ENCODE peak calls at places on chromosome 16, in six cellular contexts. S is K562, P is GM12878, H is HCT116, C is SK-N-SH, I is H1. L is an unnamed sample.

GRCh38 chr16:86565181-86565631 is 1.4 kb upstream of the FOXC2 start:
- DNase-seq in H (no peak), S (no peak), P (no peak), C (no peak), I (no peak), L (no peak)

GRCh38 chr16:48182979-48183537 is 27.3 kb upstream of the ABCC12 start:
- DNase-seq in P (peak; percentile 61), H (no peak), S (no peak), I (no peak), C (no peak), L (no peak)

GRCh38 chr16:28915181-28915580 is 9.9 kb downstream of the RABEP2 start:
- DNase-seq in P (no peak), C (no peak), I (no peak), H (no peak), S (no peak), L (no peak)

GRCh38 chr16:23974223-23974622 is 138.4 kb downstream of the PRKCB start:
- DNase-seq in I (peak; percentile 73), S (no peak), H (no peak), P (no peak), C (no peak), L (peak; percentile 63)

GRCh38 chr16:53090591-53091507 is 36.1 kb downstream of the CHD9 start:
- DNase-seq in S (no peak), C (peak; percentile 29), H (no peak), P (peak; percentile 59), I (no peak), L (no peak)

GRCh38 chr16:30740364-30741251 is 7.6 kb upstream of the PHKG2 start:
- DNase-seq in I (no peak), P (no peak), S (peak; percentile 54), C (no peak), H (peak; percentile 87), L (peak; percentile 98)

GRCh38 chr16:54430491-54431030 is 144.0 kb upstream of the IRX3 start:
- DNase-seq in S (no peak), C (no peak), H (no peak), P (no peak), I (no peak), L (no peak)

GRCh38 chr16:26885674-26886073 is 181.1 kb upstream of the C16orf82 start:
- DNase-seq in H (no peak), P (no peak), S (no peak), C (no peak), I (no peak), L (no peak)

GRCh38 chr16:57824880-57825279 is 22.6 kb upstream of the KIFC3 start:
- DNase-seq in P (no peak), S (no peak), I (no peak), C (no peak), H (no peak), L (peak; percentile 25)

GRCh38 chr16:57807252-57807967 is 5.1 kb upstream of the KIFC3 start:
- DNase-seq in S (no peak), H (no peak), P (no peak), C (no peak), I (no peak), L (no peak)

GRCh38 chr16:50671644-50672260 is 9.4 kb downstream of the SNX20 start:
- DNase-seq in S (peak; percentile 67), H (peak; percentile 64), C (peak; percentile 62), I (peak; percentile 74), P (no peak), L (peak; percentile 62)

GRCh38 chr16:75494696-75495601 is at the start of gene CHST6:
- DNase-seq in C (peak; percentile 67), S (peak; percentile 78), I (peak; percentile 91), P (no peak), H (no peak), L (no peak)

GRCh38 chr16:59385953-59386352 is 651.8 kb upstream of the GOT2 start:
- DNase-seq in P (no peak), H (no peak), S (no peak), I (no peak), C (no peak), L (no peak)

GRCh38 chr16:4647661-4647965 is 23.0 kb downstream of the MGRN1 start:
- DNase-seq in S (no peak), P (no peak), H (no peak), I (no peak), C (no peak), L (no peak)

GRCh38 chr16:77868478-77868877 is 80.1 kb downstream of the VAT1L start:
- DNase-seq in S (no peak), I (no peak), H (no peak), P (peak; percentile 8), C (no peak), L (no peak)

GRCh38 chr16:77594057-77594456 is 128.3 kb upstream of the NUDT7 start:
- DNase-seq in S (no peak), P (no peak), I (no peak), H (no peak), C (no peak), L (no peak)

GRCh38 chr16:49776085-49776501 is 79.8 kb downstream of the ZNF423 start:
- DNase-seq in S (no peak), C (peak; percentile 51), H (no peak), I (peak; percentile 77), P (no peak), L (no peak)

GRCh38 chr16:51450913-51451312 is 299.8 kb upstream of the SALL1 start:
- DNase-seq in H (no peak), I (no peak), S (no peak), P (no peak), C (no peak), L (no peak)

GRCh38 chr16:48499822-48500440 is 110.0 kb downstream of the N4BP1 start:
- DNase-seq in P (no peak), S (no peak), I (no peak), H (no peak), C (peak; percentile 56), L (peak; percentile 47)

GRCh38 chr16:19886061-19886792 is 1.6 kb upstream of the GPRC5B start:
- DNase-seq in H (peak; percentile 72), P (peak; percentile 37), I (peak; percentile 94), C (peak; percentile 70), S (peak; percentile 56), L (no peak)

GRCh38 chr16:1933097-1933661 is 9.8 kb downstream of the MSRB1 start:
- DNase-seq in I (no peak), S (no peak), P (no peak), H (no peak), C (peak; percentile 16), L (no peak)

GRCh38 chr16:76749780-76750375 is 441.1 kb upstream of the MON1B start:
- DNase-seq in P (no peak), S (no peak), C (no peak), I (no peak), H (no peak), L (no peak)

GRCh38 chr16:11681526-11681925 is 13.3 kb downstream of the SNN start:
- DNase-seq in P (no peak), H (no peak), C (no peak), S (no peak), I (no peak), L (no peak)

GRCh38 chr16:85369741-85370528 is 243.2 kb upstream of the GSE1 start:
- DNase-seq in I (peak; percentile 97), P (no peak), S (peak; percentile 88), H (no peak), C (peak; percentile 84), L (peak; percentile 86)

GRCh38 chr16:49382916-49383315 is 9.3 kb downstream of the C16orf78 start:
- DNase-seq in I (peak; percentile 70), H (peak; percentile 29), S (no peak), P (no peak), C (no peak), L (no peak)

GRCh38 chr16:25692734-25693508 is 1.2 kb downstream of the HS3ST4 start:
- DNase-seq in P (no peak), I (peak; percentile 68), S (no peak), C (peak; percentile 29), H (no peak), L (no peak)

GRCh38 chr16:71637398-71637797 is 11.4 kb downstream of the MARVELD3 start:
- DNase-seq in I (no peak), S (no peak), C (no peak), H (no peak), P (no peak), L (no peak)
- TF ChIP-seq JUND in I (no peak), S (no peak), C (no peak), H (no peak), P (no peak), L (no peak)

DNA sequence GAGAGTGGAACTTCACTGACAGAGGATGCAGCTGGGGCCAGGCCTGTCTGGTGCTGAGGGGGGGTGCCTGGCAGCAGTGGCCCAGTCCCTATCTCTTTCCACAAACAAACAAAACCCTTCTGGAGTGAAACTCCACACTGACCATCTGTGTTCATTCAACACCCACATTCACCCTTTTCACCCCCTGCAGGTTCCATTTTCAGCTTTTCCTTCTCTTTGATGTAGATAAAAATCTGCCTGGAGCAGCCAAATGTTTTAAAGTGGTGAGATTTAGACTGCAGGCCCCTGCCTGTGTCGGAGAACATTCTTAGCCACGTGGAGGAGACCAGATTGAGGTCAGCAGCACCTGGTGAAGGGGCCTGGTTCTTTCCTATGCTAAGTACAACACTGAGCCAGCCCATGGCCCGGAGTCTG is 161.4 kb upstream of the CDH11 start:
- DNase-seq in C (peak; percentile 71), I (no peak), S (no peak), H (no peak), P (no peak), L (no peak)
- TF ChIP-seq JUND in C (no peak), I (no peak), S (no peak), H (no peak), P (no peak), L (no peak)

GRCh38 chr16:3638916-3639644 is 15.4 kb upstream of the DNASE1 start:
- DNase-seq in H (no peak), I (no peak), S (no peak), P (no peak), C (no peak), L (no peak)
- TF ChIP-seq JUND in H (no peak), I (no peak), S (no peak), P (no peak), C (no peak), L (no peak)

GRCh38 chr16:87854053-87854906 is 15.0 kb downstream of the SLC7A5 start:
- DNase-seq in I (peak; percentile 60), P (no peak), S (peak; percentile 88), H (no peak), C (peak; percentile 67), L (no peak)

GRCh38 chr16:87855852-87856715 is 13.2 kb downstream of the SLC7A5 start:
- DNase-seq in H (no peak), S (no peak), I (no peak), P (no peak), C (peak; percentile 75), L (no peak)

GRCh38 chr16:87854907-87855683 is 14.2 kb downstream of the SLC7A5 start:
- DNase-seq in H (no peak), P (no peak), C (no peak), I (no peak), S (no peak), L (no peak)

GRCh38 chr16:87853411-87854052 is 15.8 kb downstream of the SLC7A5 start:
- DNase-seq in H (peak; percentile 79), S (peak; percentile 90), P (peak; percentile 57), I (peak; percentile 92), C (peak; percentile 90), L (peak; percentile 97)

GRCh38 chr16:87856796-87857228 is 12.5 kb downstream of the SLC7A5 start:
- DNase-seq in H (no peak), S (peak; percentile 15), C (peak; percentile 41), I (no peak), P (no peak), L (no peak)
- TF ChIP-seq JUND in H (no peak), S (no peak), C (no peak), I (no peak), P (no peak), L (no peak)

L was measured in T47D.